ENCODE peak calls at places on chromosomes 12 and 14, in nine cellular contexts. T, P, Z, U, C, N, A, W and M are unnamed samples.

GRCh38 chr14:31229638-31230229 is 22.1 kb upstream of the HECTD1 start:
- DNase-seq in T (no peak), P (peak), Z (no peak), U (no peak), C (peak), N (peak), A (no peak), W (peak), M (peak)

GRCh38 chr12:32702470-32702869 is 23.4 kb downstream of the DNM1L start:
- DNase-seq in T (no peak), P (no peak), Z (no peak), U (no peak), C (no peak), N (no peak), A (no peak), W (no peak), M (peak)

GRCh38 chr12:119180380-119181040 is 1.8 kb downstream of the HSPB8 start:
- DNase-seq in T (no peak), P (no peak), Z (no peak), U (no peak), C (peak), N (peak), A (no peak), W (peak), M (peak)

GRCh38 chr14:89276424-89276975 is 140.5 kb downstream of the FOXN3 start:
- DNase-seq in T (peak), P (no peak), Z (peak), U (no peak), C (no peak), N (no peak), A (no peak), W (no peak), M (no peak)

GRCh38 chr12:84789184-84789583 is 123.4 kb downstream of the SLC6A15 start:
- DNase-seq in T (no peak), P (no peak), Z (no peak), U (no peak), C (no peak), N (no peak), A (no peak), W (no peak), M (peak)

GRCh38 chr14:31926652-31927347 is 150.3 kb upstream of the ARHGAP5 start:
- DNase-seq in T (no peak), P (no peak), Z (no peak), U (no peak), C (peak), N (no peak), A (no peak), W (no peak), M (no peak)

GRCh38 chr12:71476513-71476912 is 36.9 kb downstream of the LGR5 start:
- DNase-seq in T (no peak), P (peak), Z (no peak), U (no peak), C (no peak), N (no peak), A (no peak), W (peak), M (peak)

GRCh38 chr12:41967668-41968649 is 176.7 kb downstream of the GXYLT1 start:
- DNase-seq in T (no peak), P (peak), Z (no peak), U (no peak), C (no peak), N (no peak), A (no peak), W (no peak), M (peak)

GRCh38 chr12:80178846-80179245 is 79.5 kb downstream of the OTOGL start:
- DNase-seq in T (peak), P (no peak), Z (peak), U (no peak), C (no peak), N (no peak), A (no peak), W (no peak), M (no peak)

GRCh38 chr12:34601689-34602088 is 579.4 kb downstream of the ALG10 start:
- DNase-seq in T (no peak), P (no peak), Z (no peak), U (no peak), C (no peak), N (no peak), A (no peak), W (no peak), M (no peak)

GRCh38 chr12:14283489-14284144 is 81.9 kb upstream of the ATF7IP start:
- DNase-seq in T (peak), P (no peak), Z (peak), U (no peak), C (no peak), N (no peak), A (no peak), W (no peak), M (no peak)

GRCh38 chr12:18752947-18753346 is 15.0 kb downstream of the CAPZA3 start:
- DNase-seq in T (no peak), P (no peak), Z (no peak), U (no peak), C (no peak), N (no peak), A (no peak), W (no peak), M (no peak)

GRCh38 chr14:61841145-61841544 is 78.9 kb downstream of the SNAPC1 start:
- DNase-seq in T (no peak), P (peak), Z (no peak), U (no peak), C (no peak), N (no peak), A (no peak), W (peak), M (no peak)

GRCh38 chr12:116295327-116296263 is 18.1 kb upstream of the MED13L start:
- DNase-seq in T (no peak), P (no peak), Z (no peak), U (no peak), C (no peak), N (no peak), A (no peak), W (peak), M (no peak)

GRCh38 chr14:80393766-80394165 is 182.5 kb upstream of the DIO2 start:
- DNase-seq in T (no peak), P (no peak), Z (no peak), U (no peak), C (no peak), N (no peak), A (no peak), W (no peak), M (no peak)

GRCh38 chr12:4118601-4119156 is 154.9 kb upstream of the CCND2 start:
- DNase-seq in T (peak), P (no peak), Z (no peak), U (no peak), C (no peak), N (peak), A (no peak), W (no peak), M (no peak)

GRCh38 chr12:65585648-65586420 is 238.4 kb upstream of the HMGA2 start:
- DNase-seq in T (no peak), P (no peak), Z (no peak), U (no peak), C (no peak), N (no peak), A (no peak), W (no peak), M (no peak)

GRCh38 chr12:4269279-4269991 is 4.1 kb upstream of the CCND2 start:
- DNase-seq in T (peak), P (no peak), Z (peak), U (peak), C (peak), N (peak), A (peak), W (peak), M (peak)

GRCh38 chr14:56341766-56342418 is 223.7 kb downstream of the PELI2 start:
- DNase-seq in T (no peak), P (no peak), Z (no peak), U (no peak), C (no peak), N (no peak), A (no peak), W (peak), M (no peak)

GRCh38 chr12:42469355-42470006 is 120.1 kb downstream of the PRICKLE1 start:
- DNase-seq in T (peak), P (no peak), Z (peak), U (no peak), C (no peak), N (no peak), A (no peak), W (no peak), M (no peak)

GRCh38 chr12:8513203-8513602 is at the start of gene CLEC4D:
- DNase-seq in T (no peak), P (no peak), Z (no peak), U (no peak), C (no peak), N (no peak), A (no peak), W (no peak), M (no peak)

GRCh38 chr14:22994762-22995275 is 12.5 kb upstream of the AJUBA start:
- DNase-seq in T (no peak), P (peak), Z (peak), U (peak), C (peak), N (peak), A (no peak), W (peak), M (peak)

GRCh38 chr14:32099473-32099872 is 22.4 kb downstream of the ARHGAP5 start:
- DNase-seq in T (no peak), P (no peak), Z (no peak), U (no peak), C (no peak), N (no peak), A (no peak), W (no peak), M (no peak)

GRCh38 chr14:32081901-32082300 is 4.8 kb downstream of the ARHGAP5 start:
- DNase-seq in T (no peak), P (no peak), Z (no peak), U (no peak), C (no peak), N (no peak), A (no peak), W (no peak), M (no peak)

GRCh38 chr14:72679591-72680151 is 214.2 kb downstream of the DPF3 start:
- DNase-seq in T (no peak), P (no peak), Z (no peak), U (no peak), C (no peak), N (no peak), A (no peak), W (no peak), M (no peak)

GRCh38 chr14:96059519-96060135 is 20.5 kb downstream of the C14orf132 start:
- DNase-seq in T (no peak), P (no peak), Z (no peak), U (peak), C (peak), N (no peak), A (no peak), W (no peak), M (no peak)

GRCh38 chr14:74963178-74963704 is 7.8 kb upstream of the PGF start:
- DNase-seq in T (no peak), P (no peak), Z (no peak), U (no peak), C (no peak), N (no peak), A (no peak), W (no peak), M (no peak)

GRCh38 chr12:83388551-83388950 is 701.8 kb downstream of the TMTC2 start:
- DNase-seq in T (no peak), P (no peak), Z (peak), U (no peak), C (no peak), N (no peak), A (no peak), W (no peak), M (no peak)

GRCh38 chr12:70365648-70366518 is at the start of gene KCNMB4:
- DNase-seq in T (peak), P (peak), Z (peak), U (peak), C (peak), N (peak), A (peak), W (peak), M (peak)

GRCh38 chr12:28879379-28879778 is 269.7 kb upstream of the FAR2 start:
- DNase-seq in T (peak), P (no peak), Z (no peak), U (no peak), C (no peak), N (no peak), A (no peak), W (no peak), M (peak)

GRCh38 chr14:64644629-64645028 is 59.6 kb upstream of the PLEKHG3 start:
- DNase-seq in T (no peak), P (no peak), Z (no peak), U (no peak), C (no peak), N (no peak), A (no peak), W (no peak), M (no peak)

GRCh38 chr14:53295372-53295771 is 142.2 kb upstream of the DDHD1 start:
- DNase-seq in T (no peak), P (no peak), Z (no peak), U (no peak), C (no peak), N (no peak), A (no peak), W (no peak), M (no peak)

GRCh38 chr14:101915871-101916815 is 48.2 kb upstream of the DYNC1H1 start:
- DNase-seq in T (no peak), P (no peak), Z (no peak), U (no peak), C (no peak), N (no peak), A (no peak), W (no peak), M (no peak)

GRCh38 chr14:64465208-64465821 is at the start of gene AKAP5:
- DNase-seq in T (peak), P (peak), Z (peak), U (peak), C (peak), N (peak), A (peak), W (peak), M (peak)

GRCh38 chr14:76574416-76574815 is 186.9 kb upstream of the VASH1 start:
- DNase-seq in T (no peak), P (no peak), Z (no peak), U (no peak), C (no peak), N (no peak), A (no peak), W (no peak), M (no peak)

GRCh38 chr12:94909609-94910008 is 93.9 kb downstream of the NDUFA12 start:
- DNase-seq in T (no peak), P (no peak), Z (no peak), U (no peak), C (no peak), N (no peak), A (no peak), W (no peak), M (no peak)

GRCh38 chr14:69013943-69014782 is 35.1 kb upstream of the ACTN1 start:
- DNase-seq in T (no peak), P (peak), Z (no peak), U (no peak), C (peak), N (peak), A (no peak), W (peak), M (peak)

GRCh38 chr12:52395761-52396434 is 10.2 kb downstream of the KRT82 start:
- DNase-seq in T (no peak), P (peak), Z (no peak), U (no peak), C (no peak), N (no peak), A (peak), W (peak), M (peak)

GRCh38 chr14:85423889-85424288 is 106.1 kb upstream of the FLRT2 start:
- DNase-seq in T (no peak), P (no peak), Z (no peak), U (no peak), C (no peak), N (no peak), A (no peak), W (no peak), M (peak)

GRCh38 chr14:85421166-85421877 is 108.6 kb upstream of the FLRT2 start:
- DNase-seq in T (no peak), P (peak), Z (no peak), U (no peak), C (no peak), N (no peak), A (no peak), W (peak), M (peak)

GRCh38 chr14:85426068-85426935 is 103.6 kb upstream of the FLRT2 start:
- DNase-seq in T (no peak), P (no peak), Z (no peak), U (no peak), C (no peak), N (no peak), A (no peak), W (no peak), M (no peak)

GRCh38 chr14:85428926-85429325 is 101.0 kb upstream of the FLRT2 start:
- DNase-seq in T (no peak), P (no peak), Z (no peak), U (no peak), C (no peak), N (no peak), A (no peak), W (no peak), M (no peak)

GRCh38 chr14:85425507-85425906 is 104.4 kb upstream of the FLRT2 start:
- DNase-seq in T (no peak), P (no peak), Z (no peak), U (no peak), C (no peak), N (no peak), A (no peak), W (no peak), M (no peak)
- TF ChIP-seq CTCF in T (no peak), P (no peak), Z (no peak), U (no peak), C (no peak), N (no peak), A (peak), W (peak), M (no peak)

GRCh38 chr14:99726538-99727095 is 42.5 kb downstream of the CYP46A1 start:
- DNase-seq in T (no peak), P (no peak), Z (no peak), U (no peak), C (peak), N (no peak), A (no peak), W (no peak), M (no peak)

GRCh38 chr14:99725774-99726537 is 41.9 kb downstream of the CYP46A1 start:
- DNase-seq in T (no peak), P (no peak), Z (no peak), U (peak), C (peak), N (no peak), A (no peak), W (no peak), M (no peak)

GRCh38 chr14:99727096-99727870 is 43.2 kb downstream of the CYP46A1 start:
- DNase-seq in T (no peak), P (no peak), Z (no peak), U (no peak), C (peak), N (no peak), A (no peak), W (no peak), M (no peak)

GRCh38 chr14:99724196-99724891 is 40.2 kb downstream of the CYP46A1 start:
- DNase-seq in T (no peak), P (no peak), Z (no peak), U (peak), C (no peak), N (no peak), A (no peak), W (no peak), M (no peak)

GRCh38 chr14:99724939-99725773 is 41.1 kb downstream of the CYP46A1 start:
- DNase-seq in T (no peak), P (no peak), Z (no peak), U (peak), C (peak), N (no peak), A (no peak), W (no peak), M (no peak)
- TF ChIP-seq CTCF in T (no peak), P (no peak), Z (no peak), U (no peak), C (no peak), N (no peak), A (no peak), W (no peak), M (no peak)

GRCh38 chr12:103627189-103627855 is 40.2 kb downstream of the STAB2 start:
- DNase-seq in T (no peak), P (no peak), Z (no peak), U (no peak), C (peak), N (no peak), A (no peak), W (no peak), M (no peak)

GRCh38 chr12:103623716-103624115 is 36.6 kb downstream of the STAB2 start:
- DNase-seq in T (no peak), P (no peak), Z (no peak), U (no peak), C (no peak), N (no peak), A (no peak), W (no peak), M (no peak)

DNA sequence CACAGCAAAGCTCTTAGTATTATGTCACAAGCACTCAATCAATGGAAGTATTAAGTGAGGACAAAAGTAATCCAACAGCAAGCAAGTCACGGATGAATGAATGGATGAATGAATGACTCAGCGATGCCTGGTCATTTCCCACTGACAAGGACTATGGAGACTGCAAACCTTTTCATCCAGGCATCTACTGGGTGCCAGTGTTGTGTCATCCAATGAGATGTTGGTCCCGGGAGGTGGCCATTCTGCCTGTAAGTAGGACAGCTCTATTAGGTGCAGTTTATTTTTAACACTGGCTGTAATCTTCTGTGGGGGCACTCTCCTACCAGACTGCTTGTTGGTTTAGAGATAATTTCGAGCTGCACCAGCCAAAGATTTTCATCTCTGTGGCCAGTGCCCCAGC is 39.4 kb downstream of the STAB2 start:
- DNase-seq in T (no peak), P (peak), Z (no peak), U (no peak), C (no peak), N (no peak), A (no peak), W (no peak), M (peak)
- TF ChIP-seq CTCF in T (no peak), P (peak), Z (no peak), U (no peak), C (no peak), N (no peak), A (no peak), W (no peak), M (no peak)

GRCh38 chr14:77800814-77801213 is 905 bp downstream of the ADCK1 start:
- DNase-seq in T (no peak), P (no peak), Z (no peak), U (no peak), C (no peak), N (no peak), A (no peak), W (no peak), M (no peak)

GRCh38 chr14:77805703-77806102 is 5.8 kb downstream of the ADCK1 start:
- DNase-seq in T (no peak), P (no peak), Z (no peak), U (no peak), C (no peak), N (no peak), A (no peak), W (no peak), M (no peak)

GRCh38 chr14:77808250-77808649 is 8.3 kb downstream of the ADCK1 start:
- DNase-seq in T (no peak), P (no peak), Z (no peak), U (no peak), C (no peak), N (no peak), A (no peak), W (no peak), M (no peak)

GRCh38 chr14:77809011-77809410 is 9.1 kb downstream of the ADCK1 start:
- DNase-seq in T (no peak), P (no peak), Z (no peak), U (no peak), C (no peak), N (no peak), A (no peak), W (no peak), M (no peak)

GRCh38 chr14:77804592-77804991 is 4.7 kb downstream of the ADCK1 start:
- DNase-seq in T (no peak), P (peak), Z (peak), U (no peak), C (no peak), N (no peak), A (peak), W (peak), M (peak)
- TF ChIP-seq CTCF in T (peak), P (peak), Z (peak), U (no peak), C (peak), N (no peak), A (peak), W (peak), M (peak)

GRCh38 chr14:43539210-43539609 is 967.9 kb downstream of the FSCB start:
- DNase-seq in T (no peak), P (peak), Z (no peak), U (no peak), C (no peak), N (no peak), A (peak), W (peak), M (peak)

GRCh38 chr14:43541356-43541755 is 965.7 kb downstream of the FSCB start:
- DNase-seq in T (no peak), P (no peak), Z (no peak), U (no peak), C (no peak), N (no peak), A (no peak), W (no peak), M (no peak)

GRCh38 chr14:43535231-43535838 is 971.7 kb downstream of the FSCB start:
- DNase-seq in T (no peak), P (no peak), Z (no peak), U (no peak), C (no peak), N (no peak), A (no peak), W (no peak), M (no peak)

GRCh38 chr14:43540948-43541347 is 966.1 kb downstream of the FSCB start:
- DNase-seq in T (no peak), P (peak), Z (no peak), U (no peak), C (no peak), N (no peak), A (peak), W (no peak), M (no peak)
- TF ChIP-seq CTCF in T (no peak), P (peak), Z (no peak), U (no peak), C (no peak), N (no peak), A (no peak), W (no peak), M (no peak)